ENCODE peak calls at places on chromosomes 3 and 15, in five cellular contexts. P is ureter; D is RCC 7860; V is stimulated activated CD8-positive, alpha-beta memory T cell treated with anti-CD3 and anti-CD28 coated beads, Interleukin-7, amount 100 ng/mL, for 1 hour; N is stimulated activated CD4-positive, alpha-beta T cell treated with anti-CD3 and anti-CD28 coated beads, Interleukin-2, amount 100 ng/mL, for 48 hours. U is an unnamed sample.

GRCh38 chr3:11917051-11917450 is 70.4 kb upstream of the TAMM41 start:
- DNase-seq in P (no peak), D (no peak), V (no peak), N (no peak), U (no peak)

GRCh38 chr3:31848921-31849320 is 132.1 kb downstream of the OSBPL10 start:
- DNase-seq in P (no peak), D (no peak), V (no peak), N (no peak), U (no peak)

GRCh38 chr15:68310178-68310810 is 32.7 kb downstream of the FEM1B start:
- DNase-seq in P (peak; percentile 40), D (no peak), V (no peak), N (no peak), U (no peak)

GRCh38 chr15:74238984-74239645 is 3.0 kb downstream of the CCDC33 start:
- DNase-seq in P (no peak), D (no peak), V (no peak), N (no peak), U (no peak)

GRCh38 chr3:186270711-186271110 is 91.3 kb downstream of the DGKG start:
- DNase-seq in P (no peak), D (no peak), V (no peak), N (no peak), U (no peak)

GRCh38 chr3:35216501-35217266 is 422.6 kb upstream of the ARPP21 start:
- DNase-seq in P (no peak), D (no peak), V (no peak), N (no peak), U (no peak)

GRCh38 chr3:120450261-120450913 is 405 bp downstream of the FSTL1 start:
- DNase-seq in P (no peak), D (peak; percentile 34), V (no peak), N (peak; percentile 4), U (no peak)

GRCh38 chr3:179410317-179410716 is 41.0 kb downstream of the GNB4 start:
- DNase-seq in P (no peak), D (no peak), V (no peak), N (no peak), U (no peak)

GRCh38 chr3:187015903-187016638 is 85.7 kb downstream of the ST6GAL1 start:
- DNase-seq in P (peak; percentile 23), D (no peak), V (no peak), N (no peak), U (no peak)

GRCh38 chr15:45871121-45871855 is 236.5 kb downstream of the SQOR start:
- DNase-seq in P (no peak), D (no peak), V (no peak), N (no peak), U (no peak)

GRCh38 chr15:41581110-41581509 is 22.1 kb downstream of the TYRO3 start:
- DNase-seq in P (no peak), D (no peak), V (no peak), N (no peak), U (no peak)

GRCh38 chr15:26641144-26641543 is 131.7 kb downstream of the GABRB3 start:
- DNase-seq in P (no peak), D (no peak), V (no peak), N (no peak), U (no peak)

GRCh38 chr3:159824341-159824740 is 164.3 kb upstream of the IL12A start:
- DNase-seq in P (no peak), D (peak; percentile 89), V (no peak), N (no peak), U (no peak)

GRCh38 chr3:177195242-177195940 is 1.9 kb downstream of the TBL1XR1 start:
- DNase-seq in P (no peak), D (peak; percentile 64), V (no peak), N (no peak), U (no peak)

GRCh38 chr3:191290311-191291025 is 38.7 kb upstream of the CCDC50 start:
- DNase-seq in P (no peak), D (no peak), V (no peak), N (no peak), U (no peak)

GRCh38 chr3:183033746-183034145 is 53.4 kb upstream of the DCUN1D1 start:
- DNase-seq in P (no peak), D (no peak), V (no peak), N (no peak), U (no peak)

GRCh38 chr15:63826513-63826912 is 7.2 kb downstream of the HERC1 start:
- DNase-seq in P (no peak), D (no peak), V (no peak), N (no peak), U (no peak)

GRCh38 chr3:102057781-102058421 is 208.6 kb downstream of the NFKBIZ start:
- DNase-seq in P (no peak), D (no peak), V (no peak), N (no peak), U (no peak)

GRCh38 chr3:167851749-167852148 is 116.2 kb downstream of the SERPINI1 start:
- DNase-seq in P (no peak), D (no peak), V (no peak), N (no peak), U (no peak)

GRCh38 chr3:4394567-4394966 is 72.5 kb downstream of the SUMF1 start:
- DNase-seq in P (no peak), D (no peak), V (no peak), N (no peak), U (no peak)

GRCh38 chr15:56824174-56824573 is 90.9 kb upstream of the ZNF280D start:
- DNase-seq in P (no peak), D (no peak), V (no peak), N (no peak), U (no peak)